ENCODE peak calls at places on chromosomes 1 and 21, in seven cellular contexts. Z is fibroblast of mammary gland, X is lower leg skin, K is pancreas, W is cortex of kidney, Y is activated T-cell treated with anti-CD3 and anti-CD28 coated beads for 24 hours, L is GM13976. C is an unnamed sample.

GRCh38 chr1:152959273-152959672 is 11.2 kb upstream of the SPRR4 start:
- DNase-seq in Z (no peak), X (no peak), K (no peak), W (no peak), Y (no peak), L (no peak), C (no peak)

GRCh38 chr1:63108226-63108625 is 214.1 kb upstream of the FOXD3 start:
- DNase-seq in Z (peak), X (no peak), K (no peak), W (no peak), Y (no peak), L (no peak), C (no peak)

GRCh38 chr1:180785887-180786286 is 126.8 kb upstream of the KIAA1614 start:
- DNase-seq in Z (no peak), X (no peak), K (no peak), W (no peak), Y (no peak), L (no peak), C (no peak)

GRCh38 chr21:33690874-33691273 is 48.6 kb downstream of the ITSN1 start:
- DNase-seq in Z (no peak), X (no peak), K (no peak), W (no peak), Y (no peak), L (no peak), C (no peak)

GRCh38 chr1:26772687-26773086 is 15.1 kb upstream of the PIGV start:
- DNase-seq in Z (peak), X (no peak), K (no peak), W (no peak), Y (no peak), L (no peak), C (no peak)

GRCh38 chr1:224168859-224169380 is 14.1 kb upstream of the DEGS1 start:
- DNase-seq in Z (peak), X (no peak), K (peak), W (no peak), Y (peak), L (peak), C (peak)

GRCh38 chr1:12472798-12473551 is 145.0 kb downstream of the DHRS3 start:
- DNase-seq in Z (no peak), X (no peak), K (no peak), W (no peak), Y (peak), L (no peak), C (peak)

GRCh38 chr1:206604861-206605260 is 7.4 kb downstream of the EIF2D start:
- DNase-seq in Z (no peak), X (no peak), K (no peak), W (no peak), Y (no peak), L (no peak), C (no peak)

GRCh38 chr1:113812661-113813135 is 422 bp upstream of the RSBN1 start:
- DNase-seq in Z (no peak), X (no peak), K (peak), W (no peak), Y (no peak), L (peak), C (peak)

GRCh38 chr1:201546093-201546492 is 7.2 kb downstream of the NAV1 start:
- DNase-seq in Z (no peak), X (no peak), K (no peak), W (no peak), Y (no peak), L (no peak), C (peak)

GRCh38 chr1:171219751-171220385 is 28.4 kb upstream of the FMO1 start:
- DNase-seq in Z (peak), X (no peak), K (no peak), W (no peak), Y (no peak), L (no peak), C (no peak)

GRCh38 chr1:20212685-20213331 is 26.5 kb upstream of the PLA2G2C start:
- DNase-seq in Z (peak), X (no peak), K (peak), W (no peak), Y (peak), L (peak), C (peak)

GRCh38 chr1:36329817-36330216 is 6.4 kb upstream of the EVA1B start:
- DNase-seq in Z (no peak), X (no peak), K (no peak), W (no peak), Y (no peak), L (no peak), C (no peak)

GRCh38 chr1:59505596-59506028 is 208.7 kb downstream of the FGGY start:
- DNase-seq in Z (peak), X (no peak), K (no peak), W (no peak), Y (no peak), L (no peak), C (no peak)

GRCh38 chr1:210523830-210524229 is 195.1 kb downstream of the HHAT start:
- DNase-seq in Z (no peak), X (no peak), K (no peak), W (no peak), Y (no peak), L (no peak), C (no peak)

GRCh38 chr1:201711101-201711597 is 117.8 kb upstream of the IPO9 start:
- DNase-seq in Z (peak), X (no peak), K (no peak), W (no peak), Y (no peak), L (no peak), C (no peak)

GRCh38 chr21:44958471-44959191 is 18.8 kb downstream of the SLX9 start:
- DNase-seq in Z (peak), X (peak), K (no peak), W (no peak), Y (no peak), L (no peak), C (no peak)

GRCh38 chr21:29487154-29487553 is 188.4 kb downstream of the BACH1 start:
- DNase-seq in Z (no peak), X (no peak), K (no peak), W (no peak), Y (no peak), L (no peak), C (no peak)

GRCh38 chr21:10425856-10426255 is 95.5 kb upstream of the TPTE start:
- DNase-seq in Z (no peak), X (no peak), K (no peak), W (no peak), Y (no peak), L (peak), C (peak)

GRCh38 chr1:198880397-198880796 is 241.6 kb downstream of the PTPRC start:
- DNase-seq in Z (peak), X (no peak), K (no peak), W (no peak), Y (no peak), L (no peak), C (no peak)

GRCh38 chr1:72705921-72706320 is 423.6 kb upstream of the NEGR1 start:
- DNase-seq in Z (no peak), X (no peak), K (no peak), W (no peak), Y (no peak), L (no peak), C (no peak)

GRCh38 chr1:205929812-205930577 is 13.3 kb downstream of the SLC26A9 start:
- DNase-seq in Z (no peak), X (no peak), K (no peak), W (no peak), Y (no peak), L (no peak), C (no peak)

GRCh38 chr1:116415699-116416533 is 42.9 kb downstream of the ATP1A1 start:
- DNase-seq in Z (peak), X (no peak), K (no peak), W (no peak), Y (no peak), L (no peak), C (no peak)

GRCh38 chr1:87763498-87763897 is 434.8 kb downstream of the LMO4 start:
- DNase-seq in Z (peak), X (no peak), K (no peak), W (no peak), Y (no peak), L (peak), C (no peak)

GRCh38 chr1:38000529-38001453 is 4.5 kb downstream of the FHL3 start:
- DNase-seq in Z (peak), X (no peak), K (no peak), W (no peak), Y (no peak), L (peak), C (no peak)

GRCh38 chr1:59173721-59174120 is 123.2 kb upstream of the FGGY start:
- DNase-seq in Z (peak), X (no peak), K (no peak), W (no peak), Y (no peak), L (no peak), C (no peak)

GRCh38 chr1:43039228-43040055 is 80.8 kb upstream of the SLC2A1 start:
- DNase-seq in Z (no peak), X (no peak), K (peak), W (no peak), Y (no peak), L (no peak), C (no peak)

GRCh38 chr1:16413191-16413590 is 24.0 kb downstream of the SPATA21 start:
- DNase-seq in Z (no peak), X (no peak), K (no peak), W (no peak), Y (no peak), L (no peak), C (no peak)

GRCh38 chr1:154941332-154941995 is 4.9 kb upstream of the PMVK start:
- DNase-seq in Z (no peak), X (no peak), K (peak), W (no peak), Y (no peak), L (no peak), C (no peak)

C was measured in germinal center.